ENCODE peak calls at places on chromosome 6, in nine cellular contexts. M is GM23248; J is body of pancreas; C is mammary epithelial cell; Z is effector memory CD4-positive, alpha-beta T cell; W is NB4; L is epithelial cell of proximal tubule; X is astrocyte of the spinal cord; F is mucosa of descending colon. I is an unnamed sample.

GRCh38 chr6:43216200-43216599 is 13.1 kb downstream of the DNPH1 start:
- DNase-seq in M (no peak), J (no peak), C (no peak), Z (no peak), W (no peak), L (no peak), X (no peak), F (no peak), I (no peak)

GRCh38 chr6:152404936-152405595 is 232.1 kb downstream of the SYNE1 start:
- DNase-seq in M (peak), J (no peak), C (peak), Z (no peak), W (no peak), L (no peak), X (no peak), F (no peak), I (no peak)

GRCh38 chr6:33513213-33513612 is 58.8 kb downstream of the ZBTB9 start:
- DNase-seq in M (no peak), J (no peak), C (no peak), Z (no peak), W (peak), L (no peak), X (no peak), F (no peak), I (no peak)

GRCh38 chr6:22146581-22147468 is 150.0 kb downstream of the PRL start:
- DNase-seq in M (peak), J (no peak), C (no peak), Z (no peak), W (no peak), L (no peak), X (no peak), F (peak), I (no peak)

GRCh38 chr6:154815938-154816820 is 83.0 kb downstream of the SCAF8 start:
- DNase-seq in M (peak), J (no peak), C (no peak), Z (no peak), W (no peak), L (no peak), X (peak), F (no peak), I (no peak)

GRCh38 chr6:119024111-119024510 is 54.4 kb downstream of the FAM184A start:
- DNase-seq in M (no peak), J (no peak), C (no peak), Z (no peak), W (no peak), L (no peak), X (no peak), F (no peak), I (no peak)

GRCh38 chr6:112035446-112035845 is 18.5 kb upstream of the CCN6 start:
- DNase-seq in M (peak), J (no peak), C (no peak), Z (no peak), W (no peak), L (no peak), X (no peak), F (no peak), I (peak)

GRCh38 chr6:42696526-42697267 is 25.7 kb downstream of the PRPH2 start:
- DNase-seq in M (peak), J (no peak), C (no peak), Z (no peak), W (no peak), L (no peak), X (peak), F (peak), I (peak)

GRCh38 chr6:161127071-161127740 is 135.6 kb downstream of the MAP3K4 start:
- DNase-seq in M (no peak), J (no peak), C (no peak), Z (no peak), W (no peak), L (no peak), X (no peak), F (no peak), I (no peak)

GRCh38 chr6:138287144-138287955 is 69.1 kb upstream of the PBOV1 start:
- DNase-seq in M (peak), J (peak), C (peak), Z (peak), W (peak), L (no peak), X (peak), F (peak), I (peak)

GRCh38 chr6:15255481-15256414 is 9.9 kb downstream of the JARID2 start:
- DNase-seq in M (no peak), J (no peak), C (peak), Z (no peak), W (no peak), L (no peak), X (no peak), F (no peak), I (no peak)

GRCh38 chr6:170456886-170457698 is 96.0 kb downstream of the PSMB1 start:
- DNase-seq in M (no peak), J (no peak), C (no peak), Z (no peak), W (no peak), L (no peak), X (no peak), F (no peak), I (peak)

GRCh38 chr6:156283091-156283490 is 494.1 kb upstream of the ARID1B start:
- DNase-seq in M (no peak), J (no peak), C (no peak), Z (no peak), W (no peak), L (no peak), X (no peak), F (peak), I (no peak)

GRCh38 chr6:122871079-122871478 is 82.0 kb downstream of the SMPDL3A start:
- DNase-seq in M (peak), J (no peak), C (no peak), Z (no peak), W (no peak), L (no peak), X (no peak), F (no peak), I (peak)

GRCh38 chr6:26217714-26218075 is 130.5 kb downstream of the HFE start:
- DNase-seq in M (peak), J (no peak), C (peak), Z (no peak), W (peak), L (no peak), X (peak), F (peak), I (peak)

GRCh38 chr6:93420163-93420806 is 926 bp upstream of the EPHA7 start:
- DNase-seq in M (no peak), J (no peak), C (no peak), Z (no peak), W (no peak), L (no peak), X (no peak), F (no peak), I (no peak)

GRCh38 chr6:74570044-74570443 is 635.8 kb downstream of the COL12A1 start:
- DNase-seq in M (no peak), J (no peak), C (no peak), Z (no peak), W (no peak), L (no peak), X (no peak), F (no peak), I (no peak)

GRCh38 chr6:18507018-18507415 is 119.9 kb downstream of the RNF144B start:
- DNase-seq in M (no peak), J (no peak), C (no peak), Z (no peak), W (peak), L (no peak), X (no peak), F (no peak), I (no peak)

GRCh38 chr6:81789303-81789702 is 36.8 kb upstream of the TENT5A start:
- DNase-seq in M (no peak), J (no peak), C (no peak), Z (no peak), W (no peak), L (no peak), X (no peak), F (no peak), I (no peak)

GRCh38 chr6:127606131-127606562 is 29.2 kb downstream of the C6orf58 start:
- DNase-seq in M (peak), J (no peak), C (peak), Z (no peak), W (peak), L (peak), X (peak), F (no peak), I (peak)

GRCh38 chr6:16898640-16899428 is 137.6 kb upstream of the ATXN1 start:
- DNase-seq in M (no peak), J (no peak), C (no peak), Z (no peak), W (no peak), L (no peak), X (no peak), F (no peak), I (no peak)

GRCh38 chr6:22873531-22874136 is 304.3 kb downstream of the HDGFL1 start:
- DNase-seq in M (peak), J (no peak), C (peak), Z (no peak), W (no peak), L (no peak), X (peak), F (no peak), I (peak)

GRCh38 chr6:137867685-137868509 is 838 bp downstream of the TNFAIP3 start:
- DNase-seq in M (peak), J (peak), C (peak), Z (no peak), W (peak), L (no peak), X (no peak), F (peak), I (no peak)

GRCh38 chr6:150027806-150028565 is 2.7 kb upstream of the RAET1L start:
- DNase-seq in M (no peak), J (no peak), C (no peak), Z (no peak), W (no peak), L (no peak), X (no peak), F (no peak), I (no peak)

GRCh38 chr6:19983374-19983773 is 146.2 kb downstream of the ID4 start:
- DNase-seq in M (no peak), J (no peak), C (no peak), Z (no peak), W (no peak), L (no peak), X (no peak), F (no peak), I (no peak)

GRCh38 chr6:8064638-8065518 is 689 bp upstream of the BLOC1S5 start:
- DNase-seq in M (no peak), J (no peak), C (no peak), Z (no peak), W (peak), L (no peak), X (no peak), F (peak), I (no peak)

GRCh38 chr6:82458147-82458546 is 94.5 kb downstream of the TPBG start:
- DNase-seq in M (no peak), J (no peak), C (peak), Z (no peak), W (no peak), L (no peak), X (no peak), F (no peak), I (no peak)

DNA sequence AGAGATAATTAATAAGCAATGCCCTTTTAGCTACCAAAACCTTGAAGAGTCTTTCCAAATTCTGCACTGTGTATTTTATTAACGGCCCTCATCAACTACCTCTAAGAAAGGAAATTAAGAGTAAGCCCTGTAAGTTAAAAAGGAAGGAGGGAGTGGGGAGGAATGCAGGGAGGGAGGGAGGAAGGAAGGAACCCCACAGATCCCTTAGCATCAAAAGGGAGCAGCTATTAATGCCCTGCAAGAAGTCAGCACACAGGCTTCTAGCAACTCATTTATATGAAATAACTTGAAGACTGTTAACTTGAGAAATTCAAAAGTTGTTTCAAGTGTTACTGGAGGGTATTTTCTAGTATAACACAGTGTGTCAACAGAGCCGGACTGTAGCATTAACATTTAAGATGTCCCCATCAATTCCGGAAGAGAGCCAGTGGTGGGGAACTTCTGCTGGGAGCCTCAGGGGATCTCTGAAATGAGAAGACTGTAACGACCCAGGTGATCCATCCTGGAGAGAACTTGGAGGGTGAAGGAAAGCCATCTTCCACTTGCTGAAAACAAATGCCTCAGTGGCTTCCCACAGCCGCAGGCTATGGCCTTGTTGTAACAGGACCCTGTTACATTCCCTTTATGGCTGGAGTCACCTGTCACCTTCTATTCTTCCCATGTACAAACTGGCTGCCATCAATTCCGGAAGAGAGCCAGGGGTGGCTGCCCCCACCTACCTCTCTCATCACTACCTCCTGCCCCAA is 33.2 kb downstream of the SLC22A23 start:
- DNase-seq in M (no peak), J (no peak), C (no peak), Z (no peak), W (no peak), L (no peak), X (no peak), F (no peak), I (no peak)
- H3K4me3 ChIP-seq in M (no peak), J (no peak), C (no peak), Z (no peak), W (no peak), L (no peak), X (no peak), F (no peak), I (no peak)

GRCh38 chr6:2858678-2859324 is 17.1 kb upstream of the SERPINB1 start:
- DNase-seq in M (no peak), J (no peak), C (no peak), Z (peak), W (no peak), L (no peak), X (peak), F (no peak), I (peak)

GRCh38 chr6:2855061-2855519 is 13.4 kb upstream of the SERPINB1 start:
- DNase-seq in M (no peak), J (no peak), C (no peak), Z (no peak), W (no peak), L (no peak), X (peak), F (no peak), I (no peak)

GRCh38 chr6:2859325-2859700 is 17.6 kb upstream of the SERPINB1 start:
- DNase-seq in M (no peak), J (no peak), C (no peak), Z (no peak), W (no peak), L (no peak), X (no peak), F (no peak), I (no peak)

GRCh38 chr6:2857185-2857579 is 15.5 kb upstream of the SERPINB1 start:
- DNase-seq in M (no peak), J (no peak), C (no peak), Z (no peak), W (no peak), L (no peak), X (no peak), F (no peak), I (no peak)

DNA sequence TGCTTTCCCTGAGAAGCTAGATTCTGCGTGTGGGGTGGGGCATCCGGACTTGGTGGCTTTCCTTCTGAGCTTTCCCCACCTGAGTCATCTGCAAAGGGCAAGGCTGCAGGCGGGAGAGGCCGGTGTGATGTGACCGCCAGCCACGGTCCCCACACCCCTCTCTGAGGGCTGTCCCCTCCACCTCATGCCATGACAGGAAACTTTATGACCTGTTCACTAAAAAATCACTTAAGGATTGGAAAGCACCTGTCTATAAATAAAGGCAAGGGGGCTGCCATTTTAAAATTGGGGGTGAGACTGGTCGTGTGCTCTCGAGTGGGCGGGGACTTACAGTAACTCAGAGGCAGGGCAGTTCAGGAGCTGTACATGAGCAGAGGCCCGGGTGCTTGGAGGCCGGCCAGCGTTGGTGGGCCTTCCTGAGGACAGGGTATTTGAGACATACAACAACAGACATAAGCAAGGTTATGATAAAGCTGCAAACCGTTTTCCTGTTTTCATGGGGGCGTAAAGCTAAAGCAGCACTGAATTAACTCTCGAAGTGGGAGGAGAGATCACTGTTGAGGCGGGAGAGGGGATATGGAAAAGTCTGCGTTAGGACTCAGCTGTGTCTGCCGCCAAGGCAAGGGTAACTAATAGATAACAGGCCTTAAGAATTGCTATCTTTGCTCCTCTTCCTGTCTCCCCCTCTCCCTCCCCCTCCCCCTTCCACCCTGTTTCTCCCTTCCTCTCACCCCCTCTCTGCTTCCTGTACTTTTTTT is 16.1 kb upstream of the SERPINB1 start:
- DNase-seq in M (no peak), J (no peak), C (no peak), Z (peak), W (peak), L (no peak), X (peak), F (no peak), I (peak)
- H3K4me3 ChIP-seq in M (no peak), J (no peak), C (no peak), Z (peak), W (no peak), L (no peak), X (no peak), F (no peak), I (no peak)

GRCh38 chr6:52881662-52881995 is 27.9 kb downstream of the GSTA3 start:
- DNase-seq in M (no peak), J (no peak), C (no peak), Z (no peak), W (no peak), L (no peak), X (no peak), F (no peak), I (no peak)
- H3K4me3 ChIP-seq in M (peak), J (no peak), C (no peak), Z (peak), W (no peak), L (peak), X (no peak), F (no peak), I (no peak)

GRCh38 chr6:145587342-145587741 is 148.0 kb downstream of the EPM2A start:
- DNase-seq in M (no peak), J (no peak), C (no peak), Z (no peak), W (no peak), L (no peak), X (no peak), F (no peak), I (no peak)

GRCh38 chr6:145583753-145584152 is 151.6 kb downstream of the EPM2A start:
- DNase-seq in M (no peak), J (no peak), C (no peak), Z (no peak), W (no peak), L (no peak), X (no peak), F (no peak), I (no peak)
- H3K4me3 ChIP-seq in M (no peak), J (no peak), C (no peak), Z (no peak), W (no peak), L (no peak), X (no peak), F (no peak), I (no peak)

GRCh38 chr6:158431560-158431959 is 119.3 kb downstream of the TULP4 start:
- DNase-seq in M (no peak), J (no peak), C (no peak), Z (no peak), W (no peak), L (no peak), X (no peak), F (no peak), I (no peak)
- H3K4me3 ChIP-seq in M (no peak), J (no peak), C (no peak), Z (no peak), W (no peak), L (no peak), X (no peak), F (no peak), I (no peak)

GRCh38 chr6:10528170-10528981 is 7.2 kb downstream of the GCNT2 start:
- DNase-seq in M (no peak), J (peak), C (no peak), Z (no peak), W (peak), L (no peak), X (peak), F (peak), I (peak)
- H3K4me3 ChIP-seq in M (no peak), J (peak), C (no peak), Z (peak), W (peak), L (peak), X (peak), F (no peak), I (no peak)

GRCh38 chr6:125229080-125229479 is 72.7 kb downstream of the HDDC2 start:
- DNase-seq in M (peak), J (no peak), C (no peak), Z (no peak), W (no peak), L (no peak), X (peak), F (no peak), I (peak)

GRCh38 chr6:125220712-125221111 is 67.1 kb downstream of the TPD52L1 start:
- DNase-seq in M (peak), J (no peak), C (peak), Z (no peak), W (no peak), L (no peak), X (no peak), F (peak), I (peak)

GRCh38 chr6:125219451-125219942 is 65.9 kb downstream of the TPD52L1 start:
- DNase-seq in M (no peak), J (no peak), C (no peak), Z (no peak), W (no peak), L (no peak), X (no peak), F (no peak), I (no peak)

GRCh38 chr6:125222531-125223455 is 69.2 kb downstream of the TPD52L1 start:
- DNase-seq in M (no peak), J (no peak), C (no peak), Z (no peak), W (no peak), L (no peak), X (no peak), F (no peak), I (peak)

DNA sequence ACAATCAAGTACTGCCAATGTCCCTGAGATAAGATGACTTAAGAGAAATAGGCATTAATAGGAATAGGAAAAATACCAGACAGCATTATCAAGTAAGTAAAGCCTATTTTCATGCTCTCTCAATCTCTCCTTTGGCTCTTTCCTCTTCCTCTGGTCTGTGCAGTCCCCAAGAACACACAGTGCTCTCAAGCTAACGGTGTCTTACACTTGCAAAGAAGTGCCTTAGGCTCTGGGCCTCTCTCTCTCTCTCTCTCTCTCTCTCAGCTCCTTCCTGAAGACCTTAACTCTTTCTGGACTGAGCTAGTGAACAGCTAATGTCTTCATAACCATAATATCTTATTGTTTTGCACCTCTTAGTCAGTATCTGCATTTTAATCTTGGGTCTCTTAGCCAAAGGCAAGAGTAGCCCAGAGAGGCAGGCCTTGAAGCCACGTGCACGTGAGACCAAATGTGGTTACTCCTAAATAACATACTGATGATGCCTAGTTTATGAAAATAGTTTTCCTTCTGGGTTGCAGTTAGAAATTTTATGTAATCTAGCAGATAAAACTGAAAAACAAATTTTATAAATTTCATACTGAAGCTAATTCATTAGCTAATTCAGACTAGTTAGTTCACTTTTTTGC is 70.8 kb downstream of the TPD52L1 start:
- DNase-seq in M (no peak), J (no peak), C (no peak), Z (no peak), W (no peak), L (no peak), X (no peak), F (no peak), I (peak)
- H3K4me3 ChIP-seq in M (no peak), J (no peak), C (no peak), Z (no peak), W (no peak), L (no peak), X (no peak), F (no peak), I (no peak)

GRCh38 chr6:14217728-14218637 is 100.4 kb downstream of the CD83 start:
- DNase-seq in M (no peak), J (no peak), C (no peak), Z (no peak), W (no peak), L (no peak), X (no peak), F (peak), I (no peak)
- H3K4me3 ChIP-seq in M (no peak), J (no peak), C (no peak), Z (no peak), W (no peak), L (no peak), X (no peak), F (no peak), I (no peak)

I was measured in fibroblast of the aortic adventitia.